ENCODE peak calls at places on chromosomes 2 and 18, in four cellular contexts. F is T-helper 9 cell; J is activated effector memory CD4-positive, alpha-beta T cell treated with anti-CD3 and anti-CD28 coated beads, Interleukin-2, amount 50 U/mL, for 16 hours; I is WERI-Rb-1. U is an unnamed sample.

GRCh38 chr2:237494066-237494465 is 7.0 kb downstream of the MLPH start:
- DNase-seq in F (no peak), J (no peak), I (no peak), U (no peak)

GRCh38 chr2:172921538-172922236 is 154.0 kb upstream of the MAP3K20 start:
- DNase-seq in F (no peak), J (no peak), I (no peak), U (no peak)

GRCh38 chr2:223460774-223461211 is 141.4 kb downstream of the SCG2 start:
- DNase-seq in F (no peak), J (no peak), I (no peak), U (no peak)

GRCh38 chr2:239819091-239819973 is 205.8 kb downstream of the NDUFA10 start:
- DNase-seq in F (no peak), J (peak), I (no peak), U (no peak)

GRCh38 chr2:99066602-99067001 is 74.9 kb upstream of the C2orf15 start:
- DNase-seq in F (no peak), J (no peak), I (peak), U (no peak)

GRCh38 chr2:2178921-2179320 is 152.2 kb downstream of the MYT1L start:
- DNase-seq in F (no peak), J (no peak), I (no peak), U (no peak)

GRCh38 chr2:188003800-188004199 is 287.9 kb upstream of the GULP1 start:
- DNase-seq in F (no peak), J (no peak), I (no peak), U (no peak)

GRCh38 chr18:28163201-28163778 is 13.6 kb downstream of the CDH2 start:
- DNase-seq in F (no peak), J (no peak), I (no peak), U (no peak)

GRCh38 chr2:183091954-183092345 is 13.4 kb downstream of the DUSP19 start:
- DNase-seq in F (no peak), J (no peak), I (no peak), U (no peak)

GRCh38 chr2:229164545-229165249 is 106.4 kb downstream of the PID1 start:
- DNase-seq in F (no peak), J (no peak), I (no peak), U (no peak)

GRCh38 chr18:72336786-72337185 is 207.4 kb downstream of the CBLN2 start:
- DNase-seq in F (no peak), J (no peak), I (no peak), U (no peak)

GRCh38 chr2:179694963-179695362 is 166.4 kb downstream of the ZNF385B start:
- DNase-seq in F (no peak), J (no peak), I (no peak), U (no peak)

GRCh38 chr2:88281302-88282217 is 111.4 kb downstream of the THNSL2 start:
- DNase-seq in F (no peak), J (no peak), I (no peak), U (no peak)

GRCh38 chr18:45156941-45157340 is 458.3 kb upstream of the SLC14A2 start:
- DNase-seq in F (no peak), J (no peak), I (no peak), U (no peak)

GRCh38 chr2:235212501-235212900 is 260.7 kb downstream of the SH3BP4 start:
- DNase-seq in F (no peak), J (no peak), I (peak), U (no peak)

GRCh38 chr18:28820353-28820752 is 643.4 kb upstream of the CDH2 start:
- DNase-seq in F (no peak), J (no peak), I (no peak), U (no peak)

GRCh38 chr2:12055219-12055618 is 308.8 kb downstream of the LPIN1 start:
- DNase-seq in F (no peak), J (no peak), I (no peak), U (no peak)

GRCh38 chr2:38274286-38275276 is 102.5 kb downstream of the ATL2 start:
- DNase-seq in F (no peak), J (no peak), I (peak), U (no peak)

GRCh38 chr2:228847684-228848083 is 423.4 kb downstream of the PID1 start:
- DNase-seq in F (no peak), J (no peak), I (no peak), U (no peak)

GRCh38 chr2:30026091-30027055 is 105.0 kb upstream of the ALK start:
- DNase-seq in F (no peak), J (no peak), I (peak), U (no peak)

GRCh38 chr2:46991985-46992384 is 76.4 kb upstream of the MCFD2 start:
- DNase-seq in F (no peak), J (no peak), I (no peak), U (no peak)

GRCh38 chr2:69668598-69668997 is 25.1 kb upstream of the AAK1 start:
- DNase-seq in F (no peak), J (no peak), I (no peak), U (no peak)

GRCh38 chr2:68837164-68837860 is 33.9 kb downstream of the BMP10 start:
- DNase-seq in F (peak), J (peak), I (peak), U (peak)

GRCh38 chr2:200913654-200914053 is 24.5 kb downstream of the NIF3L1 start:
- DNase-seq in F (no peak), J (no peak), I (no peak), U (no peak)

GRCh38 chr18:26088482-26088881 is 1.9 kb downstream of the SS18 start:
- DNase-seq in F (no peak), J (no peak), I (no peak), U (no peak)

U was measured in left lung.